ENCODE peak calls at places on chromosomes 6 and 20, in six cellular contexts. One of them, this sample, is unnamed.

GRCh38 chr6:81126150-81126549 is 626.3 kb downstream of the TENT5A start:
- DNase-seq in stomach: no peak
- DNase-seq in kidney epithelial cell: no peak
- DNase-seq in right atrium auricular region: no peak
- DNase-seq in AG09309: peak
- DNase-seq in tibial artery: no peak
- DNase-seq in this sample: no peak

GRCh38 chr20:20073851-20074252 is 21.5 kb downstream of the CFAP61 start:
- DNase-seq in stomach: no peak
- DNase-seq in kidney epithelial cell: no peak
- DNase-seq in right atrium auricular region: no peak
- DNase-seq in AG09309: no peak
- DNase-seq in tibial artery: no peak
- DNase-seq in this sample: no peak

GRCh38 chr6:77094821-77095220 is 368.5 kb downstream of the HTR1B start:
- DNase-seq in stomach: no peak
- DNase-seq in kidney epithelial cell: no peak
- DNase-seq in right atrium auricular region: no peak
- DNase-seq in AG09309: no peak
- DNase-seq in tibial artery: no peak
- DNase-seq in this sample: no peak

GRCh38 chr6:141484726-141485125 is 648.0 kb upstream of the GJE1 start:
- DNase-seq in stomach: no peak
- DNase-seq in kidney epithelial cell: no peak
- DNase-seq in right atrium auricular region: no peak
- DNase-seq in AG09309: no peak
- DNase-seq in tibial artery: no peak
- DNase-seq in this sample: no peak

GRCh38 chr6:21138359-21139094 is 455.0 kb upstream of the SOX4 start:
- DNase-seq in stomach: no peak
- DNase-seq in kidney epithelial cell: no peak
- DNase-seq in right atrium auricular region: no peak
- DNase-seq in AG09309: peak
- DNase-seq in tibial artery: no peak
- DNase-seq in this sample: no peak

GRCh38 chr6:117007659-117008058 is 130.6 kb downstream of the RFX6 start:
- DNase-seq in stomach: no peak
- DNase-seq in kidney epithelial cell: no peak
- DNase-seq in right atrium auricular region: no peak
- DNase-seq in AG09309: no peak
- DNase-seq in tibial artery: no peak
- DNase-seq in this sample: no peak

GRCh38 chr20:10581823-10582222 is 92.0 kb downstream of the JAG1 start:
- DNase-seq in stomach: no peak
- DNase-seq in kidney epithelial cell: no peak
- DNase-seq in right atrium auricular region: no peak
- DNase-seq in AG09309: no peak
- DNase-seq in tibial artery: no peak
- DNase-seq in this sample: no peak

GRCh38 chr6:63740709-63741108 is 105.1 kb downstream of the PHF3 start:
- DNase-seq in stomach: no peak
- DNase-seq in kidney epithelial cell: peak
- DNase-seq in right atrium auricular region: no peak
- DNase-seq in AG09309: peak
- DNase-seq in tibial artery: no peak
- DNase-seq in this sample: no peak

GRCh38 chr6:138250513-138251247 is 32.4 kb upstream of the PBOV1 start:
- DNase-seq in stomach: peak
- DNase-seq in kidney epithelial cell: peak
- DNase-seq in right atrium auricular region: peak
- DNase-seq in AG09309: peak
- DNase-seq in tibial artery: peak
- DNase-seq in this sample: peak

GRCh38 chr20:40657526-40657925 is 31.5 kb downstream of the MAFB start:
- DNase-seq in stomach: no peak
- DNase-seq in kidney epithelial cell: no peak
- DNase-seq in right atrium auricular region: no peak
- DNase-seq in AG09309: no peak
- DNase-seq in tibial artery: peak
- DNase-seq in this sample: no peak

GRCh38 chr6:86723729-86724128 is 213.6 kb upstream of the HTR1E start:
- DNase-seq in stomach: no peak
- DNase-seq in kidney epithelial cell: peak
- DNase-seq in right atrium auricular region: no peak
- DNase-seq in AG09309: no peak
- DNase-seq in tibial artery: no peak
- DNase-seq in this sample: no peak

GRCh38 chr6:125301435-125302391 is at the start of gene HDDC2:
- DNase-seq in stomach: peak
- DNase-seq in kidney epithelial cell: no peak
- DNase-seq in right atrium auricular region: peak
- DNase-seq in AG09309: no peak
- DNase-seq in tibial artery: peak
- DNase-seq in this sample: peak

GRCh38 chr6:18429655-18430054 is 42.5 kb downstream of the RNF144B start:
- DNase-seq in stomach: no peak
- DNase-seq in kidney epithelial cell: no peak
- DNase-seq in right atrium auricular region: no peak
- DNase-seq in AG09309: no peak
- DNase-seq in tibial artery: no peak
- DNase-seq in this sample: no peak

GRCh38 chr20:38602185-38602581 is 574 bp downstream of the ARHGAP40 start:
- DNase-seq in stomach: no peak
- DNase-seq in kidney epithelial cell: no peak
- DNase-seq in right atrium auricular region: no peak
- DNase-seq in AG09309: no peak
- DNase-seq in tibial artery: no peak
- DNase-seq in this sample: no peak
- TF ChIP-seq CTCF in stomach: no peak
- TF ChIP-seq CTCF in kidney epithelial cell: no peak
- TF ChIP-seq CTCF in right atrium auricular region: no peak
- TF ChIP-seq CTCF in AG09309: no peak
- TF ChIP-seq CTCF in tibial artery: no peak
- TF ChIP-seq CTCF in this sample: peak

DNA sequence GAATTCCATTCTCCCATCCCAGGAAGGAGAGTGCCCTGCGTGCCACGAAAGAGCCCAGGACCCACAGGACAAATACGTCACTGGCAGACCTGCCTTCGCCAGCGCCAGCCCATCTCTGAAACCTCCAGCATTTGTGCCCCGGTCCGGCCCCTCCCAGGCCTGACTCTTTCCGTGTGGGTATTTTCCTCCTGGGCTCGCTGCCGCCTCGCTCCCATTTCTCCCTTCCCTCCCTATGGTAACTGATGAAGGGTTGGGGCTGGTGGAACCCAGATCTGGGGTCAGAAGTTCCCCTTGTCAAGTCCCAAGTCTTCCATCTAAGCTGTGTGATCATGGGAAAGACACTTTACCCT is 208.5 kb downstream of the LRFN2 start:
- DNase-seq in stomach: no peak
- DNase-seq in kidney epithelial cell: no peak
- DNase-seq in right atrium auricular region: no peak
- DNase-seq in AG09309: no peak
- DNase-seq in tibial artery: no peak
- DNase-seq in this sample: no peak
- H3K4me3 ChIP-seq in stomach: no peak
- H3K4me3 ChIP-seq in kidney epithelial cell: no peak
- H3K4me3 ChIP-seq in right atrium auricular region: no peak
- H3K4me3 ChIP-seq in AG09309: no peak
- H3K4me3 ChIP-seq in tibial artery: no peak
- H3K4me3 ChIP-seq in this sample: no peak

GRCh38 chr20:23362392-23363256 is 642 bp downstream of the GZF1 start:
- DNase-seq in stomach: peak
- DNase-seq in kidney epithelial cell: no peak
- DNase-seq in right atrium auricular region: no peak
- DNase-seq in AG09309: no peak
- DNase-seq in tibial artery: peak
- DNase-seq in this sample: no peak

GRCh38 chr20:23358923-23359572 is 2.9 kb upstream of the GZF1 start:
- DNase-seq in stomach: peak
- DNase-seq in kidney epithelial cell: no peak
- DNase-seq in right atrium auricular region: no peak
- DNase-seq in AG09309: no peak
- DNase-seq in tibial artery: no peak
- DNase-seq in this sample: no peak

GRCh38 chr20:23363257-23363649 is 1.3 kb downstream of the GZF1 start:
- DNase-seq in stomach: no peak
- DNase-seq in kidney epithelial cell: no peak
- DNase-seq in right atrium auricular region: no peak
- DNase-seq in AG09309: no peak
- DNase-seq in tibial artery: no peak
- DNase-seq in this sample: no peak

GRCh38 chr20:23361108-23361650 is 803 bp upstream of the GZF1 start:
- DNase-seq in stomach: no peak
- DNase-seq in kidney epithelial cell: no peak
- DNase-seq in right atrium auricular region: no peak
- DNase-seq in AG09309: no peak
- DNase-seq in tibial artery: no peak
- DNase-seq in this sample: no peak

DNA sequence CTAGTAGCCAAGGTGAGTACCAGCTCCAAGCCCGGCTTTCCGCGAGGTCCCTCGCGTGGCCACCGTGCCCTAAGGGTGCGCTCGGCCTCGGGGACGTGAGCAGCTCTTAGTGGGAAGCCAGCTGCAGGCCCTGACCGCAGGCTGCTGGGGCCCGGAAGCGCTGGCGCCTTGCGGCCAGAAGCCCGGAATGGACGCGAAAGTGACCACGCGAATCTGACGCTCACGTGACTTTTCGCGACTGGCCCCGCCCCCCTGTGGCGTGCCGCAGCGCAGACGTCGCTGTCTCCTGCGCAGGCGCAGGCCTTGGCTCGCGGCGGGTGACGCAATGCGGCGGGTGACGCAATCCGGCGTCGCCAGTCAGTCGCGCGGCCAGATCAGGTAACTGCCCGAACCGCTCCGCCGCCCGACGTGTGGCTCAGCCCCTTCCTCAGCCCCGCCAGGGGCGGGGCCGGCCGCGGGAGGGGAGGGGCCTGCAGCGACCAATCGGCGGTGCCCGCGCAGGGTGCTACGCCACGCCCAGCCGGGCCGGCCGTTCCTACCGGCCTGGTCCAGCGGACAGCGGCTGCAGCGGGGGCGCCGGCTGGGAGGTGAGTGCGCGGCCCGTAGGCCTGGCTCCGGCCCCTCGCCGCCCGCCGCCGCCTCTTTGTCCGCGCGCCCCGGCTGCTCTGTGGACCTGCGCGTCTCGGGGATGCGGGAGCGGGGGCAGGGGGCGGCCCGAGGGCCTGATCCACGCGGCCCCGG is at the start of gene GZF1:
- DNase-seq in stomach: peak
- DNase-seq in kidney epithelial cell: peak
- DNase-seq in right atrium auricular region: peak
- DNase-seq in AG09309: peak
- DNase-seq in tibial artery: peak
- DNase-seq in this sample: peak
- TF ChIP-seq CTCF in stomach: no peak
- TF ChIP-seq CTCF in kidney epithelial cell: no peak
- TF ChIP-seq CTCF in right atrium auricular region: no peak
- TF ChIP-seq CTCF in AG09309: no peak
- TF ChIP-seq CTCF in tibial artery: peak
- TF ChIP-seq CTCF in this sample: no peak

GRCh38 chr6:12064538-12064937 is 52.4 kb downstream of the HIVEP1 start:
- DNase-seq in stomach: no peak
- DNase-seq in kidney epithelial cell: no peak
- DNase-seq in right atrium auricular region: no peak
- DNase-seq in AG09309: no peak
- DNase-seq in tibial artery: no peak
- DNase-seq in this sample: no peak
- H3K4me3 ChIP-seq in stomach: no peak
- H3K4me3 ChIP-seq in kidney epithelial cell: no peak
- H3K4me3 ChIP-seq in right atrium auricular region: no peak
- H3K4me3 ChIP-seq in AG09309: no peak
- H3K4me3 ChIP-seq in tibial artery: no peak
- H3K4me3 ChIP-seq in this sample: no peak

GRCh38 chr6:49550413-49551125 is at the start of gene C6orf141:
- DNase-seq in stomach: peak
- DNase-seq in kidney epithelial cell: no peak
- DNase-seq in right atrium auricular region: no peak
- DNase-seq in AG09309: no peak
- DNase-seq in tibial artery: no peak
- DNase-seq in this sample: peak

GRCh38 chr6:49549691-49550412 is 616 bp upstream of the C6orf141 start:
- DNase-seq in stomach: no peak
- DNase-seq in kidney epithelial cell: no peak
- DNase-seq in right atrium auricular region: no peak
- DNase-seq in AG09309: no peak
- DNase-seq in tibial artery: no peak
- DNase-seq in this sample: no peak

GRCh38 chr6:49546371-49546770 is 4.1 kb upstream of the C6orf141 start:
- DNase-seq in stomach: no peak
- DNase-seq in kidney epithelial cell: no peak
- DNase-seq in right atrium auricular region: no peak
- DNase-seq in AG09309: no peak
- DNase-seq in tibial artery: no peak
- DNase-seq in this sample: no peak

GRCh38 chr6:49551126-49551865 is 828 bp downstream of the C6orf141 start:
- DNase-seq in stomach: no peak
- DNase-seq in kidney epithelial cell: no peak
- DNase-seq in right atrium auricular region: no peak
- DNase-seq in AG09309: no peak
- DNase-seq in tibial artery: no peak
- DNase-seq in this sample: no peak

GRCh38 chr6:49548613-49549304 is 1.7 kb upstream of the C6orf141 start:
- DNase-seq in stomach: no peak
- DNase-seq in kidney epithelial cell: no peak
- DNase-seq in right atrium auricular region: no peak
- DNase-seq in AG09309: no peak
- DNase-seq in tibial artery: no peak
- DNase-seq in this sample: no peak
- TF ChIP-seq CTCF in stomach: no peak
- TF ChIP-seq CTCF in kidney epithelial cell: no peak
- TF ChIP-seq CTCF in right atrium auricular region: no peak
- TF ChIP-seq CTCF in AG09309: no peak
- TF ChIP-seq CTCF in tibial artery: no peak
- TF ChIP-seq CTCF in this sample: no peak

DNA sequence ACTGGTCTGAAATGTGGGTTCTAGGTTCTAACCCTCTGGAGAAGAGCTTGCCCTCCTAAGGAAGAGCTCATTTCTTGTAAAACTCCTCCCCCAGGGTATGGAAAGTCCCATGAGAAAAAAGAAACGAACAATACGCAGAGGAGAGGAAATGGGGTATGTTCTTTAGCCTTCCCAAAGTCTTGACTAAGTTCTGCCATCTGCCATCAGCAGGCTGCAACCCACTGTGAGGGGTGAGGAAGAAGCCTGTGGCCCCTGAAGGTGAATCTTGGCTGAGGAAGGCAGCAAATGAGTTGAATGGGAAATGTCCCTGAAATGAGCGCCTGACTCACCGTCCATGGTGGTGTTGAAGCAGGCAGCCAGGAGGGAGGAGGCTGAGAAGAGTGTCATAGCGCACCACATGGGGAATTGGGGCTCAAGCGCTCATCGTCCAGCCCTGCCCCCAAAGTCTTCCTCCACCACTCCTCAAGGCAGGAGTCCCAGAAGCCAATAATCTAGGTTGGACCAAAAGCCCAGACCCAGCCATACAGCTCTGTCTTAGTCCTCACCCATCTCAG is 10.4 kb upstream of the MATN4 start:
- DNase-seq in stomach: no peak
- DNase-seq in kidney epithelial cell: no peak
- DNase-seq in right atrium auricular region: no peak
- DNase-seq in AG09309: no peak
- DNase-seq in tibial artery: no peak
- DNase-seq in this sample: peak
- H3K4me3 ChIP-seq in stomach: no peak
- H3K4me3 ChIP-seq in kidney epithelial cell: no peak
- H3K4me3 ChIP-seq in right atrium auricular region: no peak
- H3K4me3 ChIP-seq in AG09309: no peak
- H3K4me3 ChIP-seq in tibial artery: no peak
- H3K4me3 ChIP-seq in this sample: no peak

GRCh38 chr20:38435555-38435939 is 419 bp upstream of the SNHG17 start:
- DNase-seq in stomach: no peak
- DNase-seq in kidney epithelial cell: no peak
- DNase-seq in right atrium auricular region: no peak
- DNase-seq in AG09309: peak
- DNase-seq in tibial artery: no peak
- DNase-seq in this sample: no peak
- TF ChIP-seq CTCF in stomach: no peak
- TF ChIP-seq CTCF in kidney epithelial cell: no peak
- TF ChIP-seq CTCF in right atrium auricular region: no peak
- TF ChIP-seq CTCF in AG09309: no peak
- TF ChIP-seq CTCF in tibial artery: no peak
- TF ChIP-seq CTCF in this sample: peak